ENCODE peak calls at places on chromosomes 6 and 20, in four cellular contexts. G, K, X and R are unnamed samples.

GRCh38 chr20:21184810-21185209 is 58.9 kb downstream of the KIZ start:
- DNase-seq in K (peak), X (no peak), G (no peak), R (no peak)

GRCh38 chr20:23683807-23684206 is 5.0 kb downstream of the CST4 start:
- DNase-seq in K (no peak), G (no peak), X (no peak), R (no peak)

GRCh38 chr6:146429831-146430230 is 113.8 kb upstream of the RAB32 start:
- DNase-seq in X (no peak), K (no peak), G (no peak), R (no peak)

GRCh38 chr20:31966991-31967655 is 828 bp upstream of the XKR7 start:
- DNase-seq in G (no peak), X (no peak), K (no peak), R (no peak)

GRCh38 chr6:132298344-132298949 is 102.8 kb downstream of the MOXD1 start:
- DNase-seq in G (peak), K (peak), X (peak), R (peak)

GRCh38 chr6:153949606-153950005 is 89.4 kb upstream of the OPRM1 start:
- DNase-seq in X (no peak), G (no peak), K (no peak), R (no peak)

GRCh38 chr20:49978685-49979029 is 4.1 kb upstream of the SNAI1 start:
- DNase-seq in X (no peak), G (no peak), K (no peak), R (no peak)

GRCh38 chr20:15045246-15045645 is 707.8 kb upstream of the FLRT3 start:
- DNase-seq in G (no peak), X (no peak), K (no peak), R (no peak)

GRCh38 chr6:170172406-170172805 is 118.5 kb downstream of the DLL1 start:
- DNase-seq in X (no peak), G (no peak), K (no peak), R (no peak)

GRCh38 chr20:20500312-20500711 is 132.4 kb downstream of the INSM1 start:
- DNase-seq in G (no peak), K (no peak), X (no peak), R (no peak)

GRCh38 chr6:35486005-35486925 is 10.6 kb downstream of the TEAD3 start:
- DNase-seq in G (no peak), K (no peak), X (no peak), R (no peak)

GRCh38 chr6:26240981-26241770 is 123.8 kb upstream of the BTN3A2 start:
- DNase-seq in G (no peak), K (no peak), X (no peak), R (no peak)

GRCh38 chr6:33744895-33745546 is 1.7 kb downstream of the IP6K3 start:
- DNase-seq in K (no peak), X (no peak), G (no peak), R (no peak)

GRCh38 chr20:58700121-58700780 is 7.7 kb downstream of the NPEPL1 start:
- DNase-seq in G (no peak), X (no peak), K (no peak), R (no peak)
- TF ChIP-seq SIN3A in G (no peak), X (no peak), K (no peak), R (no peak)

GRCh38 chr20:53297154-53297529 is 296.5 kb downstream of the ZNF217 start:
- DNase-seq in X (no peak), G (no peak), K (no peak), R (no peak)

GRCh38 chr20:53296451-53297153 is 297.0 kb downstream of the ZNF217 start:
- DNase-seq in X (peak), K (no peak), G (no peak), R (no peak)

GRCh38 chr20:53292347-53292746 is 301.3 kb downstream of the ZNF217 start:
- DNase-seq in K (no peak), G (no peak), X (no peak), R (no peak)

GRCh38 chr20:53291548-53291947 is 302.1 kb downstream of the ZNF217 start:
- DNase-seq in K (peak), G (peak), X (peak), R (no peak)

DNA sequence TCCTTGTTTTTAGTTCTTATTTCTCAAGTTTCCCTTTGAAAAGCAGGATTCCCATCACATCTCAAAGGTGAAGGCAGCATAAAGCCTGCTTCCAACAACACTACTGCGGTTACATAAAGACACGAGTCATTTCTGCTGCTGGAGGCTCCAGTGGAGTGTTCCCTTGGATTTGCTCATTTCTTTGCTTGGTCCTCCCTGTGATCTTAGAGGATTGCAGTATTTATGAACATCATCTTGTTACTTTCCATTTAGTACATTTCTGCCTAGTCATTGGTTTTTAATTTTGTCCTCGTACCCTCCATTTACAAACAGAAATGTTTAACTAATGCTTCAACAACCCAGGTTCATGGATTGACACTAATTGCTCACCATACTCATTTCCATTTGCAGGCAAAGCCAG is 298.8 kb downstream of the ZNF217 start:
- DNase-seq in X (no peak), K (no peak), G (no peak), R (no peak)
- TF ChIP-seq POLR2AphosphoS5 in X (no peak), K (no peak), G (no peak), R (no peak)

DNA sequence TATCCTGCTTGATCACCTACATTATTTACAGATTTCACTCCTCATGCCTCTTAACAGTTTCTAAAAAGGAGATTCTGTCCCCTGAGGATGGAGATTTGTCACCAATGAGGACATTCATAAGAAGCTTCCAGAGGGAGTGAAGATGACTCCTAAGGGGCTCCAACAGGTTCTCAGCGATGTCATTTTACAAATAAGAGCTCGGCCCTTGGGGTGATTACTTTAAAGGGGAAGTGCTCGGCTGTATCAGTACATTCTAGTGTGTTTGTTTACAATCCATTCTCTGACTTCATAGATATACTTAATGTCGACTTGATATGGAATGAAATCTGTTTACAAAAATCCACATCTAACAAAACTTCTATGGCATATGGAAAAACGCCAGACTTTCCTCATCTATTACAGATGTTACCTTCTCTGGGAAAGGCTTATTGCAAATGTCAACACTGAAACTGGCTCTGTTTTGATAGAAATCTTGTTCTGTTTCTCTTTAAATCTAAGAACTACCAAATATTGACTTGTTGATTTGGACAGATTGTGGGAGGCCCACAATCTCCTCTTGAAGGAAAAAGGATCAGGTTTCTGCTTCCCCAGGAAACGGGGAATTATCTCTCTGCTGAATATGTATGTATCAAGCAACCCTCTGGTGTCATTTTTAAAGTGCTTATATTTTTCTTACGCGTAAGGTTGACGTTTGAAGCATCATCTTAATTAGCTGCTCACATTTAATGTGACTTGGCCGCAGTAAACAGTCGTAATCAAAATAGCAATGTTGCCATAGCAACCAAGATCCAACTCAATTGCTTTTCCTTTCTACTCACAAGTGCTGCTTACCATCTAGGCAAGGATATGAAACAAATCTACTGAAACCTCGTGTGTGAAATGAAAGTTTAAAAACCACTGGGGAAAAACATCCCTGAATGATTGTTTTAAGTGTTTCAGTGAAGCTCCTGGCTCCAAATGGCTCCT is 95.8 kb downstream of the SHLD1 start:
- DNase-seq in G (no peak), X (no peak), K (no peak), R (no peak)
- TF ChIP-seq TCF7L2 in G (no peak), X (no peak), K (no peak), R (no peak)

GRCh38 chr20:63094767-63095499 is 88.2 kb upstream of the BHLHE23 start:
- DNase-seq in X (no peak), G (no peak), K (no peak), R (no peak)

GRCh38 chr20:63093966-63094766 is 87.4 kb upstream of the BHLHE23 start:
- DNase-seq in K (no peak), X (no peak), G (no peak), R (no peak)

GRCh38 chr20:63091901-63092659 is 85.3 kb upstream of the BHLHE23 start:
- DNase-seq in K (no peak), G (no peak), X (no peak), R (no peak)

GRCh38 chr20:63090682-63091571 is 84.2 kb upstream of the BHLHE23 start:
- DNase-seq in X (no peak), K (no peak), G (no peak), R (no peak)

DNA sequence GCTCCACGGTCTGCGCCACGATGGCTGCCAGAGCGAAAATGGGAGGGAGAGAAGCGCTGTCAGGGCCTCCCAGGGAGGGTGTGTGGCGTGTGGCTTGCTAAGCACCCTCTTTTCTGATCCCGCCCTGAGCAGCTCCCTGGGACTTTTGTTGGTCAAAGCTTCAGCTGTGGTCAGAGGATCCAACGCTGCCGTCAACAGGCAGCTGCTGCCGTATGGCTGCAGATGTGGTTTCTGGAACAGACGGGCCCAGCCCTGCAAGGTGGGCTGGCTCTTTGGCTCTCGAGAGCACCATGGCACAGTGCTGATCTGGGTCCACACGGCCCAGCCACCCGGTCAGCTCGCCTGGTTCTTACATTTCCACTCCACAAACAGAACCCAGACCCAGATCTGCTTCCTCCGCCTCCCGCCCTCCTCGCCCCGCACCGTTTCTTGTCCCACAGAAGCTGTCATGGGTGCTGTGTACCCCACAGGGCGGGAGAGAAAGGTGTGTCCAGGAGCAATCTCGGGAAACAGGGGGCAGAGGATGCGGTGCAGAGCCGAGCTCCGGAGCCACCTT is 86.0 kb upstream of the BHLHE23 start:
- DNase-seq in G (no peak), X (no peak), K (no peak), R (no peak)
- TF ChIP-seq SIN3A in G (no peak), X (no peak), K (no peak), R (no peak)

DNA sequence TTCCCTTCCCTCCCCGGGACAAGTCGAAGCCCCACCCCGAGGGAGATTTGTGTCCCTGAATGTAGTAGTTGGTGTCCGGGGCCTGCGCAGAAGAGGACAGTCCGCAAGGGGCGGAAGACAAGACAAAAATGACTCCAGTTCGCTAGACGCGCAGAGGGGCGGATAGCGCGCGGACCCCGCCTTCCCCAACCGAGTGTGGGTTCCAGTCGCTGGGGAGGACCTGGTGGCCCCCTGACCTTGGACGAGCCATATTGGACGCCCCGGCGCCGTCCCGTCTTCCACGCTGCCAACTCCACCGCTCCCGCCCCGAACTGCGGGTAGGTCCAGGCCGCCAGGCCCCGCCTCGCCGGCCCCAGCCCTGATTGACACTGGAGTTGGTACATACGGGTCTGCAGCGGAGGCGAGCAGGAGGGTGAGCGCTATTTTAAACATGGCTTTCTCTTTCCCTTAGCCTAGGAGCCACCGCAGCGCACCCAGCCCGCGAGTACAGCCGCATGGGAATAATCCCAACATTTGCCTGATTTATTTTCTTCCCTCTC is 802 bp downstream of the HMGN3 start:
- DNase-seq in G (peak), X (peak), K (peak), R (no peak)
- TF ChIP-seq POLR2AphosphoS5 in G (peak), X (peak), K (peak), R (peak)